ENCODE peak calls at places on chromosomes 11 and 22, in ten cellular contexts. S is fibroblast of lung; M is ovary; N is NCI-H345; L is NCI-H1930; J is amygdala; Y is stimulated activated naive CD4-positive, alpha-beta T cell treated with Interleukin-2 at 50 U/mL for 16 hours; B is stomach; H is germinal center; Q is CD4-positive, alpha-beta T cell. U is an unnamed sample.

GRCh38 chr11:69640260-69640994 is 529 bp upstream of the CCND1 start:
- DNase-seq in S (no peak), M (no peak), N (no peak), L (no peak), J (no peak), Y (no peak), B (peak), H (no peak), Q (no peak), U (peak)

GRCh38 chr11:9385288-9385902 is 943 bp downstream of the IPO7 start:
- DNase-seq in S (no peak), M (no peak), N (peak), L (no peak), J (no peak), Y (no peak), B (peak), H (peak), Q (no peak), U (no peak)

GRCh38 chr22:23220485-23221350 is 40.4 kb downstream of the BCR start:
- DNase-seq in S (peak), M (peak), N (no peak), L (no peak), J (no peak), Y (no peak), B (no peak), H (peak), Q (no peak), U (no peak)

GRCh38 chr22:25518000-25518663 is 46.3 kb upstream of the GRK3 start:
- DNase-seq in S (no peak), M (no peak), N (no peak), L (no peak), J (no peak), Y (no peak), B (no peak), H (no peak), Q (no peak), U (no peak)

GRCh38 chr22:23031795-23032194 is 38.5 kb upstream of the GNAZ start:
- DNase-seq in S (no peak), M (no peak), N (no peak), L (no peak), J (no peak), Y (no peak), B (no peak), H (no peak), Q (no peak), U (no peak)

GRCh38 chr11:134554106-134554505 is 142.1 kb upstream of the B3GAT1 start:
- DNase-seq in S (no peak), M (no peak), N (no peak), L (no peak), J (no peak), Y (no peak), B (no peak), H (no peak), Q (no peak), U (no peak)

GRCh38 chr11:8268530-8269461 is 5.1 kb upstream of the LMO1 start:
- DNase-seq in S (peak), M (peak), N (peak), L (no peak), J (no peak), Y (no peak), B (no peak), H (no peak), Q (no peak), U (peak)

GRCh38 chr22:35568751-35569725 is 28.4 kb downstream of the RASD2 start:
- DNase-seq in S (peak), M (no peak), N (peak), L (no peak), J (no peak), Y (no peak), B (peak), H (no peak), Q (no peak), U (no peak)

GRCh38 chr11:88631497-88631896 is 294.0 kb upstream of the CTSC start:
- DNase-seq in S (peak), M (no peak), N (no peak), L (no peak), J (no peak), Y (no peak), B (no peak), H (no peak), Q (no peak), U (no peak)

GRCh38 chr22:29275167-29275566 is 7.1 kb downstream of the EWSR1 start:
- DNase-seq in S (no peak), M (no peak), N (no peak), L (no peak), J (no peak), Y (no peak), B (no peak), H (no peak), Q (no peak), U (no peak)

GRCh38 chr11:6599449-6599848 is 4.0 kb downstream of the RRP8 start:
- DNase-seq in S (no peak), M (no peak), N (no peak), L (no peak), J (no peak), Y (no peak), B (no peak), H (no peak), Q (no peak), U (no peak)

GRCh38 chr11:121657191-121657590 is 204.4 kb upstream of the SORL1-AS1 start:
- DNase-seq in S (no peak), M (peak), N (no peak), L (no peak), J (no peak), Y (no peak), B (no peak), H (no peak), Q (no peak), U (no peak)